ENCODE peak calls at places on chromosomes 4 and X, in four cellular contexts. I, J, V and S are unnamed samples.

GRCh38 chrX:63917296-63917695 is 132.3 kb upstream of the ARHGEF9 start:
- DNase-seq in I (no peak), J (no peak), V (no peak), S (no peak)

GRCh38 chrX:41471786-41472185 is 24.6 kb downstream of the NYX start:
- DNase-seq in I (no peak), J (no peak), V (no peak), S (no peak)

GRCh38 chr4:24595662-24596061 is 11.3 kb upstream of the DHX15 start:
- DNase-seq in I (no peak), J (no peak), V (no peak), S (no peak)

GRCh38 chrX:115560211-115560977 is 580 bp upstream of the PLS3 start:
- DNase-seq in I (no peak), J (no peak), V (no peak), S (no peak)

GRCh38 chrX:110208092-110208491 is 109.8 kb downstream of the AMMECR1 start:
- DNase-seq in I (no peak), J (no peak), V (no peak), S (no peak)

GRCh38 chrX:40091691-40092421 is 5.9 kb downstream of the BCOR start:
- DNase-seq in I (no peak), J (no peak), V (no peak), S (no peak)

GRCh38 chrX:9392445-9392844 is 72.4 kb upstream of the TBL1X start:
- DNase-seq in I (no peak), J (no peak), V (no peak), S (no peak)

GRCh38 chrX:133999013-133999705 is 13.8 kb upstream of the GPC3 start:
- DNase-seq in I (no peak), J (no peak), V (no peak), S (no peak)

GRCh38 chrX:10569946-10570345 is 50.4 kb downstream of the MID1 start:
- DNase-seq in I (no peak), J (no peak), V (no peak), S (no peak)

GRCh38 chr4:139633661-139634060 is 32.0 kb upstream of the MGST2 start:
- DNase-seq in I (no peak), J (no peak), V (no peak), S (peak; percentile 22)

GRCh38 chrX:9693307-9694001 is 72.2 kb downstream of the GPR143 start:
- DNase-seq in I (no peak), J (no peak), V (no peak), S (no peak)

GRCh38 chr4:123547167-123547817 is 150.7 kb downstream of the SPRY1 start:
- DNase-seq in I (no peak), J (no peak), V (no peak), S (no peak)

GRCh38 chrX:96909291-96909690 is 25.6 kb downstream of the RPA4 start:
- DNase-seq in I (no peak), J (no peak), V (peak; percentile 51), S (no peak)

GRCh38 chr4:98976716-98977115 is 18.8 kb upstream of the METAP1 start:
- DNase-seq in I (peak; percentile 20), J (no peak), V (peak; percentile 39), S (no peak)